ENCODE peak calls at places on chromosomes 3 and 15, in four cellular contexts. One of them, this sample, is unnamed.
A peak's percentile ranks its signal among the peaks of the same experiment; 100 is the strongest.

GRCh38 chr3:159323848-159324247 is 522.0 kb downstream of the MFSD1 start:
- DNase-seq in hepatocyte: no peak
- DNase-seq in NCI-H524: no peak
- DNase-seq in activated naive CD4-positive, alpha-beta T cell treated with Interleukin-2 at 50 U/mL for 16 hours: no peak
- DNase-seq in this sample: no peak

GRCh38 chr15:45611305-45611704 is 23.5 kb upstream of the SQOR start:
- DNase-seq in hepatocyte: peak; percentile 33
- DNase-seq in NCI-H524: peak; percentile 25
- DNase-seq in activated naive CD4-positive, alpha-beta T cell treated with Interleukin-2 at 50 U/mL for 16 hours: no peak
- DNase-seq in this sample: no peak

GRCh38 chr3:185250247-185250646 is 3.6 kb downstream of the EHHADH start:
- DNase-seq in hepatocyte: no peak
- DNase-seq in NCI-H524: no peak
- DNase-seq in activated naive CD4-positive, alpha-beta T cell treated with Interleukin-2 at 50 U/mL for 16 hours: no peak
- DNase-seq in this sample: no peak

GRCh38 chr3:23710555-23710954 is 95.2 kb upstream of the UBE2E1 start:
- DNase-seq in hepatocyte: peak; percentile 62
- DNase-seq in NCI-H524: no peak
- DNase-seq in activated naive CD4-positive, alpha-beta T cell treated with Interleukin-2 at 50 U/mL for 16 hours: no peak
- DNase-seq in this sample: no peak

GRCh38 chr15:85672338-85673097 is 122.2 kb downstream of the KLHL25 start:
- DNase-seq in hepatocyte: no peak
- DNase-seq in NCI-H524: no peak
- DNase-seq in activated naive CD4-positive, alpha-beta T cell treated with Interleukin-2 at 50 U/mL for 16 hours: no peak
- DNase-seq in this sample: no peak

GRCh38 chr3:94643400-94643799 is 580.5 kb downstream of the NSUN3 start:
- DNase-seq in hepatocyte: no peak
- DNase-seq in NCI-H524: no peak
- DNase-seq in activated naive CD4-positive, alpha-beta T cell treated with Interleukin-2 at 50 U/mL for 16 hours: no peak
- DNase-seq in this sample: no peak

GRCh38 chr15:100547961-100548360 is 19.2 kb upstream of the CERS3 start:
- DNase-seq in hepatocyte: no peak
- DNase-seq in NCI-H524: no peak
- DNase-seq in activated naive CD4-positive, alpha-beta T cell treated with Interleukin-2 at 50 U/mL for 16 hours: no peak
- DNase-seq in this sample: no peak

GRCh38 chr3:52118156-52118875 is 35.9 kb downstream of the POC1A start:
- DNase-seq in hepatocyte: no peak
- DNase-seq in NCI-H524: no peak
- DNase-seq in activated naive CD4-positive, alpha-beta T cell treated with Interleukin-2 at 50 U/mL for 16 hours: no peak
- DNase-seq in this sample: no peak

This sample was measured in activated naive CD8-positive, alpha-beta T cell treated with anti-CD3 and anti-CD28 coated beads, Interleukin-2, amount 50 U/mL, for 24 hours.